ENCODE peak calls at places on chromosome 1, in four cellular contexts. One of them, this sample, is unnamed.

GRCh38 chr1:192635041-192635440 is 906 bp upstream of the RGS13 start:
- DNase-seq in germinal center: no peak
- DNase-seq in left lobe of liver: no peak
- DNase-seq in effector CD4-positive, alpha-beta T cell: no peak
- DNase-seq in this sample: no peak

GRCh38 chr1:86067626-86068025 is 88.9 kb downstream of the COL24A1 start:
- DNase-seq in germinal center: no peak
- DNase-seq in left lobe of liver: no peak
- DNase-seq in effector CD4-positive, alpha-beta T cell: no peak
- DNase-seq in this sample: no peak

GRCh38 chr1:212070720-212071302 is 35.3 kb downstream of the DTL start:
- DNase-seq in germinal center: peak
- DNase-seq in left lobe of liver: no peak
- DNase-seq in effector CD4-positive, alpha-beta T cell: no peak
- DNase-seq in this sample: peak

GRCh38 chr1:22236900-22237299 is 94.0 kb upstream of the WNT4 start:
- DNase-seq in germinal center: no peak
- DNase-seq in left lobe of liver: no peak
- DNase-seq in effector CD4-positive, alpha-beta T cell: no peak
- DNase-seq in this sample: no peak

GRCh38 chr1:53862507-53862906 is 24.4 kb upstream of the NDC1 start:
- DNase-seq in germinal center: peak
- DNase-seq in left lobe of liver: no peak
- DNase-seq in effector CD4-positive, alpha-beta T cell: no peak
- DNase-seq in this sample: no peak

GRCh38 chr1:106232128-106232527 is 824.3 kb upstream of the PRMT6 start:
- DNase-seq in germinal center: no peak
- DNase-seq in left lobe of liver: no peak
- DNase-seq in effector CD4-positive, alpha-beta T cell: no peak
- DNase-seq in this sample: no peak

GRCh38 chr1:236151739-236152424 is 9.5 kb downstream of the GPR137B start:
- DNase-seq in germinal center: no peak
- DNase-seq in left lobe of liver: no peak
- DNase-seq in effector CD4-positive, alpha-beta T cell: no peak
- DNase-seq in this sample: no peak

GRCh38 chr1:225635649-225636048 is 17.3 kb downstream of the ENAH start:
- DNase-seq in germinal center: no peak
- DNase-seq in left lobe of liver: no peak
- DNase-seq in effector CD4-positive, alpha-beta T cell: no peak
- DNase-seq in this sample: no peak

GRCh38 chr1:231523816-231524215 is 4.7 kb upstream of the TSNAX start:
- DNase-seq in germinal center: no peak
- DNase-seq in left lobe of liver: no peak
- DNase-seq in effector CD4-positive, alpha-beta T cell: no peak
- DNase-seq in this sample: no peak

GRCh38 chr1:81029266-81029665 is 771.5 kb upstream of the ADGRL2 start:
- DNase-seq in germinal center: no peak
- DNase-seq in left lobe of liver: no peak
- DNase-seq in effector CD4-positive, alpha-beta T cell: no peak
- DNase-seq in this sample: no peak